ENCODE peak calls at places on chromosome 18, in nine cellular contexts. S, A, N, P, U, M, D, R and I are unnamed samples. For H3K4me1, the result is how much of the 10 kb centered on the place peaks cover.

GRCh38 chr18:25298853-25299274 is 53.1 kb downstream of the ZNF521 start:
- DNase-seq in N (no peak), A (no peak), P (no peak), S (peak), M (no peak), R (peak), U (no peak), D (no peak), I (no peak)

GRCh38 chr18:73683618-73684238 is 463.9 kb downstream of the FBXO15 start:
- DNase-seq in M (no peak), P (no peak), N (no peak), U (no peak), A (no peak), S (no peak), D (no peak), R (peak), I (no peak)

GRCh38 chr18:35508746-35509338 is 11.1 kb upstream of the INO80C start:
- DNase-seq in A (no peak), M (no peak), R (no peak), P (no peak), D (no peak), U (no peak), N (no peak), S (no peak), I (no peak)

GRCh38 chr18:32803571-32803970 is 30.7 kb upstream of the KLHL14 start:
- DNase-seq in U (no peak), N (no peak), S (no peak), M (no peak), D (peak), P (no peak), R (no peak), A (no peak), I (no peak)

GRCh38 chr18:67280843-67281242 is 235.7 kb downstream of the DSEL start:
- DNase-seq in A (no peak), R (no peak), U (no peak), M (no peak), P (no peak), D (no peak), S (no peak), N (no peak), I (no peak)

GRCh38 chr18:48994044-48994651 is 43.4 kb upstream of the SMAD7 start:
- DNase-seq in D (peak), R (no peak), P (peak), U (no peak), A (no peak), S (no peak), N (peak), M (no peak), I (no peak)

GRCh38 chr18:54883816-54884604 is 55.7 kb downstream of the RAB27B start:
- DNase-seq in N (no peak), P (no peak), A (no peak), D (no peak), U (no peak), S (no peak), R (no peak), M (no peak), I (no peak)

GRCh38 chr18:12159446-12159845 is 65.8 kb downstream of the ANKRD62 start:
- DNase-seq in S (no peak), R (peak), M (no peak), N (peak), U (no peak), P (no peak), A (no peak), D (peak), I (no peak)

GRCh38 chr18:33593261-33593660 is 15.2 kb downstream of the ASXL3 start:
- DNase-seq in U (no peak), S (no peak), P (no peak), A (no peak), D (no peak), R (no peak), M (no peak), N (no peak), I (no peak)

GRCh38 chr18:77056399-77057015 is 76.1 kb downstream of the MBP start:
- DNase-seq in M (peak), D (peak), A (no peak), N (peak), S (no peak), U (no peak), R (no peak), P (peak), I (no peak)

GRCh38 chr18:50307738-50308470 is 20.4 kb upstream of the CXXC1 start:
- DNase-seq in A (peak), S (peak), D (peak), U (peak), P (peak), N (peak), R (peak), M (peak), I (peak)

GRCh38 chr18:22703883-22704626 is 229.1 kb upstream of the RBBP8 start:
- DNase-seq in S (no peak), R (peak), D (peak), P (no peak), A (peak), N (peak), M (no peak), U (no peak), I (no peak)

GRCh38 chr18:27954226-27954625 is 222.7 kb downstream of the CDH2 start:
- DNase-seq in R (peak), M (no peak), D (no peak), A (no peak), P (no peak), S (no peak), U (no peak), N (no peak), I (no peak)

DNA sequence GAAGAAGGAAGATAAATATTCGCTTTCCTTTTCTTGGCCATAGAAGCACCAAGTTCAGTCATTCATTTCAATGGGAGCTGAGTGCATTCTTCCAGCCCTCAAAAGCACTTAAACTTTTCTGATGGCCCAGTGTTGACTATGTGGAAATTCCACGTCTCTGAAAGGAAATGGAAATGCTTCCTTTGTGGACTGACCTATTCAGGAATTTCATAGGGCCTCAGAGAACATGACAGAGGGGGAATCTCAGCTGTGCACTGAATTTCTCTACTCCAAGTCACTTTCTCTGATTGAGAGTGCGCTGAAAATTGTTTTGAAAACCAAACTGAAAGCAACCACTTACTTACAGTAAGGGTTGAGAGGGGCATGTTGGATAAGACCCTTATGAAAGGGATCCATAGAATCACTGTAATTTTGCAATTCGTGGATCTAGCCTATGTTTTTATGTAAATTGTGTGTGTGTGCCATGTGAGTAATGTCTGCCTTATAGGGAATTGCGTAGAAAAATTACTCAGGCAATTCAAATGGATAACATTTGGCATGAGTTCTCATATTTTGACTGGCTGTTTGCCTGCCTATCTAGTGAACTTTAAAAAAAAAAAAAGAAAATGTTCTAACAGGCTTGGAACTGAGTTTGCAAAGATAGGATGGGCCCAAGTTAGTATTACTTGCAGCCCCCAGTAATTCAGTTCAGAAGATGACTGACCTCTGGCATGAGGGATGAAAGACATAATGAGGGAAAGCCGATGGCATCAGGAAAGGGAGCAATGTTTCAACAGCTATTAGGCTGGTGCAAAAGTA is 437.0 kb downstream of the PTPRM start:
- DNase-seq in A (peak), N (no peak), R (no peak), S (no peak), M (no peak), U (no peak), D (no peak), P (no peak), I (no peak)
- H3K4me1 ChIP-seq in A (under half), N (under half), R (under half), S (under half), M (under half), U (under half), D (under half), P (under half), I (under half)

GRCh38 chr18:2978626-2979025 is 34.3 kb downstream of the LPIN2 start:
- DNase-seq in D (no peak), R (peak), S (no peak), M (no peak), N (no peak), P (no peak), U (no peak), A (no peak), I (no peak)

GRCh38 chr18:2976733-2977132 is 36.2 kb downstream of the LPIN2 start:
- DNase-seq in N (no peak), M (no peak), A (no peak), U (no peak), D (no peak), R (no peak), S (no peak), P (no peak), I (no peak)

GRCh38 chr18:2978208-2978607 is 34.7 kb downstream of the LPIN2 start:
- DNase-seq in R (no peak), D (no peak), N (no peak), U (no peak), A (no peak), S (no peak), P (no peak), M (no peak), I (no peak)

GRCh38 chr18:2974731-2975130 is 38.2 kb downstream of the LPIN2 start:
- DNase-seq in D (no peak), M (no peak), P (no peak), R (no peak), U (no peak), S (no peak), N (no peak), A (no peak), I (no peak)

DNA sequence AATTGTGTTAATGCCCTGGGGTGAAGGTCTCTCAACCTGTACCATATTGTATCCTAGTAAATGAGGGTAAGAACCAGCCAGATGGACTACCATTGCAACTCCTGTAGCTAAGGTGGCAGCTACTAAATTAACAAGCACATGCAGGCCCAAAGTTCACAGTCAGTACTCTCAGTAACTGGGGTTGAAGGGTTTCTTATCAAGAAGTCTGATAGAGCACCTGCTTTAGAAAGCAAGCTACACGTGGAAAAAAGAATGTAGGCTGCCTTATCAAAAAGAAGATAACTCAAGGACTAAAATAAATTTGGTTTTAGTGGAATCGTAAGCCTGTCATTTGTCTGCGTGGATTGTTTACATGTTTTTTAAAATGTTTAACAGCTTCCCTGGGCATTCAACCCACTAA is 36.7 kb downstream of the LPIN2 start:
- DNase-seq in P (no peak), U (no peak), S (no peak), M (no peak), A (no peak), N (no peak), R (no peak), D (no peak), I (no peak)
- H3K4me1 ChIP-seq in P (under half), U (half or more), S (half or more), M (under half), A (under half), N (under half), R (under half), D (half or more), I (half or more)

DNA sequence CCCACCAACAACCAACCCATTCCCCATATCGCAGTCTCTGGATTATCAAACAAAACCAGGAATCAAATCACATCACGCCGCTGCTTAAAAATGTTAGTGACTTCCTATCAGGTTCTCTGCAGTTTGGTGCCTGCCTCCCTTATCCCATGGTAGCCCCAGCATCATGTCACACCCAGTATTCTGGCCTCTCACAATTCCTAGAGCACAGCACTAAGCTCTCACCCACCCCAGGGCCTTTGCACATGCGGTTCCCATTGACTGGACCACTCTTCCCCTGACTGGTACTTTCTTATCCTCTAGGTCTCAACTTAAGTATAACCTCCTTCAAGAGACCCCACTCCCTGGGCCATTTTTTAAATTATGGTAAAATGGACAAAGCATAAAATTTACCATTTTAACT is 12.8 kb downstream of the ATP8B1 start:
- DNase-seq in S (no peak), N (no peak), A (no peak), U (no peak), R (no peak), M (no peak), D (no peak), P (no peak), I (no peak)
- H3K4me1 ChIP-seq in S (under half), N (half or more), A (under half), U (under half), R (under half), M (under half), D (half or more), P (under half), I (under half)

GRCh38 chr18:79740741-79741700 is 56.7 kb upstream of the KCNG2 start:
- DNase-seq in R (no peak), M (no peak), U (no peak), N (no peak), D (no peak), A (no peak), S (no peak), P (peak), I (peak)
- H3K4me1 ChIP-seq in R (under half), M (under half), U (under half), N (under half), D (under half), A (under half), S (under half), P (under half), I (under half)

DNA sequence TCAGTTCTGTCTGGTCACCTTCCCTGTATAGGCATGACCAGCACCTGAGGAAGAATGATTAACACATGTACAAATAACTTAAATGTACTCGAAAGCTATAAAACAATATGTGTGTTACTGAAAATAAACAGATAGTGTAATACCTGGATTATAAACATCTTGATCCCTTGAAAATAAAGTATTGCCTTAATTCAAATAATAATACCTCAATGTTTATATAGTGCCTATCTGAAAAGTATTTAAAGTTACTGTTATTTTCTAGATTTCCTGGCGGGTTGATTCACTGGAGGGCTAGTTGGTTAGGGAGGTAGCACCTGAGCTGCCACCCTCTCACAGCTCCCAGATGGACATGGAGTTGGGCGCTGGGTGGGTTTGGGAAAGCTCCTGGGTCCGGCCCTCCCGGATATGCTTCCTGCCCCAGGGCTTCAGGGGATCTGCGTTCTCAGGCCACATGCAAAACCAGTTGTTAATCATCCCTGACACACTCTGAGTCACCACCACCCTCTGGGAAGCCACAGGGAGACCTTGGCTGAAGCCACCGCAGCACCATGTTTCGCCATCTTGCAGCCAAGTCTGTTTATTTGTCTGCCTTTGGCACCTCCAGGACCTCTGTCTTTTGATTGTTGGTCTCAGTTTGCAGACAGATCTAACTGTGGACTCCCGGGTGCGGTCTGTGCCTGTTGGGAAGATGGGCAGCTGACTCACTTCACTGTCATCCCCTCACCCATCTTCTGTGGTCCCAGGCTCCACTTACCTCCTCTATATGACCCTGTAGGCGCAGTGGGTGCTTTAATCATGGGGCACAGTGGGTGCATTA is 35.3 kb downstream of the RAB31 start:
- DNase-seq in M (peak), N (peak), P (no peak), U (no peak), A (peak), R (peak), D (peak), S (peak), I (peak)
- H3K4me1 ChIP-seq in M (under half), N (half or more), P (under half), U (under half), A (under half), R (under half), D (under half), S (half or more), I (half or more)

GRCh38 chr18:56118422-56118821 is 520.0 kb downstream of the TXNL1 start:
- DNase-seq in M (no peak), U (no peak), N (no peak), S (no peak), A (no peak), R (no peak), P (no peak), D (no peak), I (no peak)
- H3K4me1 ChIP-seq in M (under half), U (under half), N (under half), S (under half), A (under half), R (under half), P (under half), D (under half), I (under half)

GRCh38 chr18:8696749-8697211 is 8.6 kb upstream of the MTCL1 start:
- DNase-seq in N (no peak), A (no peak), M (peak), U (peak), D (peak), P (peak), S (no peak), R (peak), I (peak)

GRCh38 chr18:8702668-8703067 is 2.7 kb upstream of the MTCL1 start:
- DNase-seq in S (no peak), A (no peak), R (no peak), M (no peak), U (no peak), P (no peak), N (no peak), D (no peak), I (no peak)

GRCh38 chr18:8699126-8699525 is 6.2 kb upstream of the MTCL1 start:
- DNase-seq in N (no peak), M (no peak), U (no peak), D (no peak), A (no peak), R (no peak), P (no peak), S (no peak), I (no peak)

GRCh38 chr18:8701546-8702118 is 3.7 kb upstream of the MTCL1 start:
- DNase-seq in A (no peak), D (peak), R (peak), S (no peak), N (no peak), P (no peak), U (no peak), M (no peak), I (no peak)

DNA sequence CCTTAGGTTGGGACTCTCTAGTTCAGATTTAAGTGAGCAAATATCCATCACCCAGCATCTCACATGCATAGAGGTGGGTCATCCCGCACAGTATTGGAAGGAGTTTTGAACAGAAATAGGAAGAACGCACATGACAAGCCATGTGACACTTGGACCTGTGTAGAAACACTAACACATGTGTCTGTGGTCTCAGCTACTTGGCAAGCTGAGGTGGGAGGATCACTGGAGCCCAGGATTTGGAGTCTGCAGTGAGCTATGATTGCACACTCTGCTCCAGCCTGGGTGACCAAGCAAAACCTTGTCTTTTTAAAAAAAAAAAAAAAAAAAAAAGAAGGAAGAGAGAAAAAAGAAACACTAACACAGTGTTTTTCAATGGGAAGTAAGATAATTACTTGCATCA is 5.4 kb upstream of the MTCL1 start:
- DNase-seq in N (no peak), R (no peak), M (no peak), P (no peak), U (no peak), A (no peak), S (no peak), D (no peak), I (no peak)
- H3K4me1 ChIP-seq in N (under half), R (under half), M (under half), P (under half), U (under half), A (under half), S (under half), D (under half), I (under half)

GRCh38 chr18:8719192-8719591 is 13.8 kb downstream of the MTCL1 start:
- DNase-seq in N (no peak), U (no peak), D (no peak), A (no peak), R (no peak), P (no peak), M (no peak), S (no peak), I (no peak)

GRCh38 chr18:8721094-8721669 is 15.8 kb downstream of the MTCL1 start:
- DNase-seq in A (no peak), U (no peak), P (no peak), R (no peak), S (no peak), M (no peak), D (no peak), N (no peak), I (no peak)

GRCh38 chr18:8718401-8718913 is 13.1 kb downstream of the MTCL1 start:
- DNase-seq in R (no peak), S (no peak), M (no peak), A (no peak), P (no peak), U (no peak), N (no peak), D (no peak), I (no peak)

GRCh38 chr18:8721716-8722115 is 16.4 kb downstream of the MTCL1 start:
- DNase-seq in P (no peak), D (peak), U (no peak), N (peak), R (peak), A (no peak), S (no peak), M (no peak), I (no peak)

GRCh38 chr18:8720141-8720540 is 14.8 kb downstream of the MTCL1 start:
- DNase-seq in A (no peak), S (no peak), N (no peak), U (no peak), M (no peak), R (no peak), P (no peak), D (no peak), I (no peak)
- H3K4me1 ChIP-seq in A (under half), S (under half), N (under half), U (under half), M (under half), R (under half), P (under half), D (under half), I (under half)